ENCODE peak calls at places on chromosome 3, in eight cellular contexts. C, N, P, F, U, Q, H and I are unnamed samples.

GRCh38 chr3:158106773-158107461 is 697 bp upstream of the SHOX2 start:
- DNase-seq in C (no peak), N (no peak), P (peak), F (no peak), U (no peak), Q (no peak), H (peak), I (no peak)

GRCh38 chr3:181623924-181624694 is 87.6 kb upstream of the SOX2 start:
- DNase-seq in C (no peak), N (no peak), P (no peak), F (no peak), U (no peak), Q (no peak), H (no peak), I (no peak)

GRCh38 chr3:19945405-19946290 is 1.2 kb upstream of the RAB5A start:
- DNase-seq in C (no peak), N (no peak), P (peak), F (no peak), U (peak), Q (no peak), H (no peak), I (no peak)

GRCh38 chr3:197733042-197733441 is 3.7 kb downstream of the RUBCN start:
- DNase-seq in C (no peak), N (no peak), P (no peak), F (no peak), U (no peak), Q (no peak), H (no peak), I (no peak)

GRCh38 chr3:141377377-141377776 is 9.1 kb downstream of the ZBTB38 start:
- DNase-seq in C (no peak), N (no peak), P (no peak), F (no peak), U (no peak), Q (no peak), H (no peak), I (no peak)

GRCh38 chr3:27990837-27991236 is 250.6 kb upstream of the CMC1 start:
- DNase-seq in C (no peak), N (no peak), P (no peak), F (no peak), U (no peak), Q (no peak), H (no peak), I (no peak)

GRCh38 chr3:158471639-158472294 is 99.2 kb upstream of the MLF1 start:
- DNase-seq in C (peak), N (no peak), P (no peak), F (peak), U (no peak), Q (no peak), H (no peak), I (no peak)

GRCh38 chr3:69305011-69305410 is 80.9 kb downstream of the FRMD4B start:
- DNase-seq in C (no peak), N (no peak), P (no peak), F (no peak), U (peak), Q (no peak), H (no peak), I (no peak)

GRCh38 chr3:177150970-177151627 is 46.2 kb downstream of the TBL1XR1 start:
- DNase-seq in C (peak), N (no peak), P (peak), F (peak), U (peak), Q (no peak), H (no peak), I (peak)

GRCh38 chr3:144114767-144115166 is 143.1 kb downstream of the DIPK2A start:
- DNase-seq in C (no peak), N (no peak), P (peak), F (no peak), U (no peak), Q (no peak), H (no peak), I (no peak)

GRCh38 chr3:56297281-56297680 is 171.0 kb downstream of the ERC2 start:
- DNase-seq in C (no peak), N (no peak), P (no peak), F (no peak), U (no peak), Q (no peak), H (no peak), I (no peak)

GRCh38 chr3:65856907-65857306 is 181.8 kb downstream of the MAGI1 start:
- DNase-seq in C (no peak), N (no peak), P (no peak), F (no peak), U (no peak), Q (no peak), H (no peak), I (no peak)

GRCh38 chr3:191290311-191291025 is 38.7 kb upstream of the CCDC50 start:
- DNase-seq in C (no peak), N (no peak), P (peak), F (no peak), U (peak), Q (no peak), H (peak), I (no peak)

GRCh38 chr3:161295325-161295724 is 74.2 kb downstream of the NMD3 start:
- DNase-seq in C (no peak), N (no peak), P (no peak), F (no peak), U (no peak), Q (no peak), H (no peak), I (no peak)

DNA sequence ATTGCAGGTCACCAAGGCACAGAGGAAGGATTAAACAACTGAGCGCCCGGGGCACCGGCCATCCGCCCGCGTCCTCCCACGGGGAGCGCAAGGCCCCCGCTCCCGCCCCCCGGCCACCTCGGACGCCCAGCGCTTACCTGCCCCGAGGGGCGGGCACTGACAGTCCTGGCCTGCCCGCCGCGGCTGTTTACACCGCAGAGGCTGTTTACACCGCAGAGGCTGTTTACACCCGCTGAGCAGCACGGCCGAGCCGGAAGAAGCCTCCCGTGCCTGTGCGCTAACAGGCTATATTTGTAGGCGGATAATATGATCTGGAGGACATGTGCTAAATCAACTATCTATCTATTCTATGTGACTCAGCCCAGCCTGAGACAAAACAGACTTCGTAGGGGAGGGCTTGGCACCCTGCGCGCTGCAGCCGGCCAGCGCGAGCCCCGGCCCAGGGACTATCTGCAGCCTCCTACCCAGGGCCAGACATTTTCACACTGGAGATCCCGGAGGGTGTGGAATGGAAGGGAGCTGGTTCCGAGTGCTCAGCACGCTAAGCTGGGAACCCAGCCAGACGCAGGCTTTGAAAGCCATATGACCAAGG is at the start of gene LRRC2:
- DNase-seq in C (peak), N (no peak), P (peak), F (peak), U (peak), Q (no peak), H (peak), I (no peak)
- H3K4me3 ChIP-seq in C (peak), N (peak), P (peak), F (peak), U (no peak), Q (peak), H (peak), I (no peak)

DNA sequence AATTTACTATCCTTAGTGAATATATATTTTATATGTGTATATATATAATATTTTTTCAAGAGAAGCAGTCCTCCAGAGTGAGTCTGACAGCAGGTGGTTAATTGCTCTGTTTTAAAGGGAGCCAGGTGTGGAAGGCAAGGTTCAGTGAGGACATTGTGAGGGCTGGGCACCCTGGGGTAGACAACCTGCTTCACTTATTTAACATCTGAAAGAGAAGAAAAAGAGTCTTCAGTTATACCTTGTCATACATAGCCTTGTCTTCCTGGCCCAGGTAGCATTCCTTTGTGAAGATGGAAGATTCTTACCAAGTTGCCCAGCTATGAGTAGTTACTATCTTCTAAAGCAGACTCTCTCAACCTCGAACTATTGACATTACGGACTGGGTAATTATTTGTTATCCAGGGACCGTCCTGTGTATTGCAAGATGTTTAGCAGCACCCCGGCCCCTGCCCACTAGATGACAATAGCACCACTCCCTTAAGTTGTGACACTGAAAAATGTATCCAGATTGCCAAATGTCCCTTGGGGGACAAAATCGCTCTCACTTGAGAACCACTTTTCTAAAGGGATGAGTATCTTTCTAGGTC is 336.0 kb upstream of the TRIM42 start:
- DNase-seq in C (no peak), N (no peak), P (no peak), F (no peak), U (no peak), Q (no peak), H (no peak), I (no peak)
- H3K4me3 ChIP-seq in C (no peak), N (no peak), P (no peak), F (no peak), U (no peak), Q (no peak), H (no peak), I (no peak)

DNA sequence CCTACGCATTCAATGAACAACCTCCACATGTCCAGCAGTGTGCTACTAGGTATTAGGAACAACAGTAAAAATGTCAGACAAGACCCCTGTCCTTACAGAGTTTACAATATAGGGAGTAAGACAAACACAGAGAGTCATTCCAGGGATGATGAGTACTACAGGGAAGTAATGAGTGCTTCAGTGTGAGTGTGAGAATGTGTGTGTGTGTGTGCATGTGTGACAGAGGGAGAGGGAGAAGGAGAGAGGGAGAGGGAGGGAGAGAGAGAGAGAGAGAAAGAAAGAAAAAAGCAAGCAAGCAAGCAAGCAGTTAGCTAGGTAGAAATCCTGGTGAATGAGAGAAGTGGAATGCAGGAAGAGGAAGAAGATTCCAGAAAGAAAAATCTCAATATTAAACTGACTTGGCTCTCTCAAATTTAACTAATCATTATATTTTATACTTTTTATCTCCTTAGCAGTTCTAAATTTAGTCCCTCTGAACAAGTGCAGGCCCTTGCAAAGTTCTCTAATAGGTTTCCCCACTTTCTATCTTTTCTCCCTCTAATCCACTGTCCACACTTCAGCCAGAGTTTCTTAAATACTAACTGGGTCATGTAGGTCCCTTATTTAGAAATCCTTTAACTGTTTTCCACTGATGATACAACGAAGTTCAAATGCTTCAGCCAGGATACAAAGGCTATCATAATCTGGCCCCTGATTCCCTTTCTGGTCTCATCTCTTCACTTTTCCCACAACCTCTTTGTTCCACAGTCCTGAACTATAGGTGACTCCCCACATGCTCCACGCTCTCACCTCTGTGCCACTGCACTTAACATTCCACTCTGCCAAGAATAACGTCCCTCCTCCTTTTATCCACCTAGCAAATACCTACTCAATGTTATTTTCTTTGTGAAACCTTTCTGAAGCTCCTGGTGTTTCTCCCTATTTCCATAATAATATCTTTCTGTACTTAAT is 10.3 kb downstream of the DCBLD2 start:
- DNase-seq in C (no peak), N (no peak), P (no peak), F (no peak), U (no peak), Q (no peak), H (no peak), I (no peak)
- H3K4me3 ChIP-seq in C (peak), N (no peak), P (no peak), F (no peak), U (no peak), Q (no peak), H (no peak), I (no peak)

GRCh38 chr3:37601832-37602231 is 259.8 kb upstream of the CTDSPL start:
- DNase-seq in C (no peak), N (no peak), P (no peak), F (no peak), U (no peak), Q (no peak), H (no peak), I (no peak)
- H3K4me3 ChIP-seq in C (no peak), N (no peak), P (no peak), F (no peak), U (no peak), Q (no peak), H (no peak), I (no peak)

GRCh38 chr3:536417-536813 is 339.9 kb downstream of the CHL1 start:
- DNase-seq in C (no peak), N (no peak), P (no peak), F (no peak), U (no peak), Q (no peak), H (no peak), I (no peak)
- H3K4me3 ChIP-seq in C (peak), N (peak), P (no peak), F (peak), U (no peak), Q (peak), H (no peak), I (no peak)

GRCh38 chr3:31848163-31848848 is 132.8 kb downstream of the OSBPL10 start:
- DNase-seq in C (no peak), N (no peak), P (no peak), F (no peak), U (no peak), Q (no peak), H (no peak), I (no peak)
- H3K4me3 ChIP-seq in C (no peak), N (no peak), P (no peak), F (no peak), U (no peak), Q (no peak), H (no peak), I (no peak)